ENCODE peak calls at places on chromosomes 6 and 20, in six cellular contexts. C is IMR-90, Q is neuronal stem cell, F is mesenchymal stem cell, O is H9, B is H1. N is an unnamed sample.

GRCh38 chr20:34061695-34062094 is 50.3 kb downstream of the EIF2S2 start:
- DNase-seq in F (no peak), Q (no peak), B (no peak), O (no peak), C (no peak), N (no peak)

GRCh38 chr6:41560440-41561192 is 14.4 kb downstream of the FOXP4 start:
- DNase-seq in C (no peak), Q (peak), F (peak), B (peak), O (peak), N (peak)

GRCh38 chr6:13396241-13396792 is 68.0 kb upstream of the TBC1D7 start:
- DNase-seq in Q (no peak), B (no peak), O (no peak), C (no peak), F (no peak), N (no peak)

GRCh38 chr20:13397300-13397724 is 176.2 kb downstream of the ISM1 start:
- DNase-seq in O (no peak), Q (no peak), C (peak), B (no peak), F (peak), N (no peak)

GRCh38 chr6:101961357-101961756 is 567.8 kb downstream of the GRIK2 start:
- DNase-seq in C (no peak), Q (no peak), F (no peak), O (no peak), B (no peak), N (no peak)

GRCh38 chr6:122620428-122620827 is 10.2 kb downstream of the PKIB start:
- DNase-seq in C (no peak), B (no peak), O (no peak), Q (no peak), F (no peak), N (no peak)

GRCh38 chr20:46202758-46203509 is 84.8 kb downstream of the CD40 start:
- DNase-seq in C (no peak), Q (no peak), O (no peak), B (no peak), F (no peak), N (no peak)

GRCh38 chr20:62337558-62338293 is 29.4 kb downstream of the LAMA5 start:
- DNase-seq in C (no peak), Q (no peak), B (no peak), F (no peak), O (no peak), N (no peak)

GRCh38 chr6:7215798-7216231 is 97.2 kb downstream of the SSR1 start:
- DNase-seq in B (no peak), O (no peak), F (no peak), C (no peak), Q (no peak), N (no peak)

GRCh38 chr6:170250451-170250850 is 40.4 kb downstream of the DLL1 start:
- DNase-seq in F (no peak), Q (no peak), O (no peak), B (no peak), C (no peak), N (no peak)

GRCh38 chr6:162217811-162218450 is 509.6 kb downstream of the PRKN start:
- DNase-seq in F (no peak), C (no peak), B (no peak), O (no peak), Q (no peak), N (no peak)

GRCh38 chr6:157219201-157220200 is 103.8 kb downstream of the TMEM242 start:
- DNase-seq in C (peak), Q (no peak), F (peak), O (peak), B (no peak), N (no peak)

GRCh38 chr20:61830956-61831355 is 234.7 kb downstream of the TAF4 start:
- DNase-seq in Q (no peak), O (no peak), F (no peak), C (no peak), B (no peak), N (no peak)

GRCh38 chr6:79874531-79875132 is 72.7 kb downstream of the ELOVL4 start:
- DNase-seq in Q (no peak), C (no peak), O (no peak), F (peak), B (no peak), N (peak)

GRCh38 chr6:169450097-169450496 is 196.5 kb upstream of the THBS2 start:
- DNase-seq in B (no peak), O (no peak), C (no peak), Q (no peak), F (no peak), N (peak)

GRCh38 chr6:2578729-2579128 is 172.0 kb downstream of the MYLK4 start:
- DNase-seq in C (peak), Q (no peak), F (no peak), O (no peak), B (no peak), N (peak)

GRCh38 chr6:30721198-30722024 is 1.3 kb downstream of the TUBB start:
- DNase-seq in B (peak), Q (peak), F (peak), C (peak), O (peak), N (peak)

GRCh38 chr6:66173587-66173986 is 466.6 kb upstream of the EYS start:
- DNase-seq in F (no peak), Q (no peak), O (no peak), B (no peak), C (no peak), N (no peak)

GRCh38 chr6:154229796-154230195 is 126.8 kb downstream of the IPCEF1 start:
- DNase-seq in C (no peak), B (no peak), F (no peak), Q (no peak), O (no peak), N (peak)

GRCh38 chr6:53335224-53335994 is 13.3 kb downstream of the ELOVL5 start:
- DNase-seq in Q (no peak), B (no peak), O (no peak), C (no peak), F (no peak), N (no peak)

GRCh38 chr20:46350201-46350985 is 42.1 kb upstream of the CDH22 start:
- DNase-seq in C (peak), O (peak), Q (peak), B (no peak), F (peak), N (no peak)

GRCh38 chr6:36243562-36244212 is 26.2 kb upstream of the PNPLA1 start:
- DNase-seq in C (no peak), O (no peak), Q (no peak), B (no peak), F (no peak), N (no peak)

GRCh38 chr6:110552076-110552475 is 75.7 kb upstream of the SLC22A16 start:
- DNase-seq in O (no peak), C (no peak), B (no peak), F (no peak), Q (no peak), N (no peak)

GRCh38 chr20:41897708-41898107 is 279.5 kb upstream of the CHD6 start:
- DNase-seq in C (no peak), Q (no peak), O (no peak), B (no peak), F (no peak), N (no peak)

GRCh38 chr20:61848851-61849250 is 216.8 kb downstream of the TAF4 start:
- DNase-seq in B (no peak), Q (no peak), C (no peak), F (no peak), O (no peak), N (no peak)

GRCh38 chr20:33669873-33670640 is 3.3 kb downstream of the ACTL10 start:
- DNase-seq in O (no peak), Q (no peak), C (no peak), B (no peak), F (no peak), N (no peak)

GRCh38 chr20:45343867-45344721 is 4.1 kb downstream of the SDC4 start:
- DNase-seq in F (peak), Q (no peak), O (peak), B (no peak), C (peak), N (peak)

GRCh38 chr6:6915813-6916547 is 191.8 kb upstream of the RREB1 start:
- DNase-seq in F (peak), B (no peak), O (no peak), Q (no peak), C (peak), N (peak)

GRCh38 chr6:14894105-14894504 is 351.8 kb upstream of the JARID2 start:
- DNase-seq in F (no peak), O (no peak), B (no peak), Q (no peak), C (no peak), N (no peak)

GRCh38 chr6:6003334-6004146 is 3.2 kb downstream of the NRN1 start:
- DNase-seq in B (peak), O (peak), F (no peak), Q (no peak), C (no peak), N (peak)

GRCh38 chr6:4615891-4616290 is 160.3 kb upstream of the CDYL start:
- DNase-seq in B (no peak), C (peak), O (no peak), Q (no peak), F (no peak), N (no peak)

DNA sequence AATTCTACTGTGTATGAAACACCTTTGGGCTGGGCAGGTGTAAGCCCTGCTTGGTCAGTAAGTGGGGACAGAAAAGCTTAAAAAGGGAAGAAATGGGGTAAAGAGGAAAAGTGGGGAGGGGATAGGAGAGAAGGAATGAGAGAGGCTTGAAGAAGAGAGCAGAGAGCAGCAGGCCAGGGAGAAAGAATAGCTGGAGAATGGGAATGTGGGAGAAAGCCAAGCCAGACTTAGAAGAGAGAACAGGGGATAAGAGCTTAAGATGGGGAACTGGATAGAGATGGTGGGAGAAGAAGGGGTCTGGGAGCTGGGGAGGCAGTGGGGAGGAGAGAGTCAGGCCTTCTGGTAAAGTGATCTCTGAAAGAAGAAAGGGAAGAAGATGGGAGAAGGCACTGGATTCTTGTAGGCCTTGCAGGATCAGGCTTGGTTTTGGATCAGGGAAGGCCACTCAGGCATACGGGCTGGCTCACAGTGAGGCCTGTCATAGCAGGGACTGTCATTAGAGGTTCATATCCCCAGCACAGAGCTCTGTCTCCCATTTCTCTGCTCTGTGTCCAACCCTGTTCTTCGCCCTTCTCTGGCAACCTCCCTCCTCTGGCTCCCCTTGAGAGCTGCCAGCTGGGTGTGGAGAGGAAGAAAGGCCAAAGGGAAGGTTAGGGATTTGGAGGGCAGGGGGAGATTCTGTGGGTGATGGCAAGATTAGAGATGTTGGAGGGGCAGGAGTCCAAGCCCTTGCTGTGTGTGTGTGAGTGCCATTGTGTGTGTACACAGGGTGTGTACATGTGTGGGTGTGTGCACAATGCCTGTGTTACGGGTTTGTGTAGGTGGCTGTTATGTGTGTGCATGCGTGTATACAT is 9.3 kb downstream of the SYNGAP1 start:
- DNase-seq in B (no peak), Q (no peak), O (no peak), F (no peak), C (no peak), N (no peak)
- H3K23ac ChIP-seq in B (no peak), Q (no peak), O (no peak), F (no peak), C (peak), N (peak)

GRCh38 chr6:138774370-138774769 is 801 bp downstream of the CCDC28A start:
- DNase-seq in C (no peak), F (no peak), Q (no peak), O (no peak), B (no peak), N (no peak)
- H4K8ac ChIP-seq in C (peak), F (no peak), Q (no peak), O (no peak), B (no peak), N (no peak)

DNA sequence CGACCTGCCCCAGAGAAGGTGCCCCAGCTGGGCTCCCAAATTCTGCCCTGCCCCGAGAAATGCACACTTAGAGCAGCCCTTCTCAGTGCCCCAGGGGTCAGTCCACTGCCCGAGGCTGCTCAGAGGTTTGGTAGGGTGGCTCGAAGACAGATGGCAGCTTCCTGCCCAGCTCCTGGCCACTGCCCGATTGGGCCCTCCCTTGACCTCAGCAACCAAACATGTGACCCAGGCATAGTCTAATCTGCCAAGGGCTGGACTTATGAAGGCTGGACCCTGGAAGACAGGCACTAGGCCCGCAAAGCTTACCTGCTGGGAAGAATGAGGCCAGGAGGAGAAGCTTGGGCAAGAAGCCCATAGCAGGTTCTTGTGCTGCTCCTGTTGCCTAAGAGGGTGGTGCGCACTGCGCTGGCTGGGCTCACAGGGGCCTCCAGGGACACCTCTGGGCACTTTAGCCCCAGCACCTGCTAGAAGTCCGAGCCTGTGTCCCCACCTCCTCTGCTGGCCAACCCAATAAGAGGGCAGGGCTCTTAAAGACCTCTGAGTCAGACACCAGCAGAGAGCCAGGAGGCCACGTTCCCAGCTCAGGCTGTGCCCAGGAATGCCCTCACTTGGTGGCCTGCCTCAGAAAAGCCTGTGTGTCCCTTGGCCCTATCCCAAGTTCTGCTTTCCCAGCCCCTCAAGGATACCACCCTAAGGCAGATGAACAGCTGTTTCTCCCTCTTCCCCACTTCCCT is 5.5 kb downstream of the SIGLEC1 start:
- DNase-seq in C (peak), O (peak), F (peak), Q (no peak), B (no peak), N (peak)
- H4K91ac ChIP-seq in C (no peak), O (no peak), F (no peak), Q (no peak), B (no peak), N (no peak)

GRCh38 chr6:45424628-45424955 is 46.9 kb upstream of the SUPT3H start:
- DNase-seq in C (no peak), F (no peak), Q (no peak), B (no peak), O (no peak), N (no peak)
- H3K23ac ChIP-seq in C (peak), F (no peak), Q (no peak), B (no peak), O (no peak), N (no peak)

GRCh38 chr6:69386431-69386830 is 410.4 kb downstream of the LMBRD1 start:
- DNase-seq in C (no peak), F (no peak), B (no peak), Q (no peak), O (no peak), N (no peak)
- H4K8ac ChIP-seq in C (no peak), F (no peak), B (no peak), Q (no peak), O (no peak), N (no peak)

DNA sequence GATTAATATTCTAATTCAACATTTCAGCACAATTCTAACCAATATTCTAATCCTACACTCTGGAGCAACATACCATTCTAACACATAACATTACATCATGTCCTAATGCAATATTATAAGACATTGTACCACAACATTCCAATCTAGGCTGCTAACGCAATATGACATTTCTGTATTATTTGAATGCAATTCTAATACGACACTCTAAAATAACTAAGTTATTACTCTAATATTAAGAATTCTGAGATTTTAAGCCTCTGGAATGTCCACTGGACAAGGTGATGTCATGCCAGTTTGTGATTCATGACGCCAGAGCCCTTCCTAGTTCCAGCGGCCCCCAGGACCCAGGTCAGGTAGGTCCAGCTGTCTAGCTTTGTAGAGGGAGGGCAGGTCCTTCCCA is 69.7 kb upstream of the SIRPA start:
- DNase-seq in C (peak), O (no peak), Q (no peak), B (no peak), F (no peak), N (peak)
- H4K91ac ChIP-seq in C (peak), O (no peak), Q (no peak), B (no peak), F (no peak), N (peak)

GRCh38 chr6:105779113-105779512 is 307.0 kb upstream of the PRDM1 start:
- DNase-seq in O (no peak), C (no peak), B (no peak), F (no peak), Q (no peak), N (no peak)

GRCh38 chr6:105783333-105783945 is 302.7 kb upstream of the PRDM1 start:
- DNase-seq in Q (no peak), F (no peak), B (no peak), C (no peak), O (no peak), N (no peak)

GRCh38 chr6:105781248-105781647 is 304.9 kb upstream of the PRDM1 start:
- DNase-seq in B (no peak), O (no peak), Q (no peak), C (no peak), F (no peak), N (peak)

GRCh38 chr6:105781905-105782304 is 304.2 kb upstream of the PRDM1 start:
- DNase-seq in C (no peak), B (no peak), Q (no peak), F (no peak), O (no peak), N (no peak)

DNA sequence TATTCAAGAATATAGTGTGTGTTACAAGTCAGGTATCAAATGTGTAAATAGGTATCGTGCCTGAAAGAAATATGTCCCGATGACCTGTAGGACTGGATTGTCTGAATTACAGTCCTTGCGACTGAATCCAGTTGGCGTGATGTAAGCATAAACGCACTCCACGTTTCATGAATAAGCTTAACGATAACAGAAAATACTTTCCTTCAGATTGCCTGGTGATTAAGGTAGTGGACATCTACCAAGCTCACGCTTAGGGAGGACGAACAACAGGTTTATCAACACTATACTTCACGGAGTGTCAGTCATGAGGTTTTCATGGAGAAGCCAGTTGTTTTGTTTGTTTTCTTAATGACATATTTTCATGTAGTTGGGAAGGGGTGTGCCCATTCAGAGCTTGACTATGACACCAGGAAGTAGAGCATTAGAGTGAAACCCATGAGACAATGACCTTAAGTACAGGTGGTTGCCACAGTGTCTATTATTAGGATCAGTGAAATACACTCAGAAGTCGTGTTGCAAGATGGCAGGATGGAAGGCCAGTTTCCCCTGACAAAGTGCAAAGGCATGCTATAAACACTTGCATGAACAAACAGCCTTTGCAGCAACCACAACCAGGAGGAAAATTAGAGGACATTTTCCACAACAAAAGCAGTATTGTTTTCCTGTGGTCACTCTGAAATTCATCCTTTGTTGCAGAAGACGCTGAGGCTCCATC is 305.8 kb upstream of the PRDM1 start:
- DNase-seq in C (peak), F (peak), B (no peak), Q (no peak), O (no peak), N (peak)
- H3K23ac ChIP-seq in C (no peak), F (no peak), B (no peak), Q (no peak), O (no peak), N (no peak)

DNA sequence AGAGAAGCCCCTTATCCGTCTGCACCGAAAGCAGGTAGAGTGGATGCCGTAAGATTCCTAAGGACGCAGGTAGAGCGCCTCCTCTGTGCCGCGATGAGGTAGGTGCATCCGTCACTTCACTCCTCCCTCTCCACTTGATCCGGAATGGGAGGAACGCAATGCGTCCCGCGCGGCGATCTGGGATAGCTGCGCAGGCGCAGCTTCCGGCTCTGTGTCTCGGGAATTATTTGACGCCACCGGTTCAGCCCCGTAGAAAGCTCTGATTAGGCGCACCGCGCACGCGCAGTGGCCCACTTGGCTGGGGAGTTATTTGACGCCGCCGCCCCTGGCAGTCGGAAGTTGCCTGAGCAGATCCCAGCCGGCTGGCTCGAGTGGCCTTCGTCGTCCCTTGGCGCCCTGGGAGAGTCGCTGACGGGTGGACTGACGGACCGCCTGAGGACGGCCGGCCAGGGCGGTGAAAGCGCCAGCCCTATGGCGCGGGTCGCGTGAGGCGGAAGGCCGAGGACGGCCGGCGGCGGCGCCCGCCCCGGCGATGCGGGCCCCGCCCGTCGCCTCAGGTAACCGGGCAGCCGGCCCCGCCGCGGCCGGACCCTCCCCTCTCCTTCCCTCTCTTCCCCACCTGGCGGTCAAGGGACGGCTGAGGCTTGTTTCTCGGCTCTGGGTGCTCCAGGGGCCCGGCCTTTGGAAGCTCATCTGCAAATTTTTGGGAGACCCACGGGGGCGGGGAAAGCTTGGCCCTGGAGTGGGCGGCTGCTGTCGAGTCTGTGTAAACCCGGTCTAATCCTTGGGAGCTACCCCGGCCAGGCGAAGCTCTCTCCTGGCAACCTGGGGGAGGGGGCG is at the start of gene RALGAPB:
- DNase-seq in F (peak), B (peak), Q (peak), C (peak), O (peak), N (peak)
- H4K8ac ChIP-seq in F (peak), B (peak), Q (no peak), C (peak), O (no peak), N (peak)

GRCh38 chr20:40676870-40677269 is 12.2 kb downstream of the MAFB start:
- DNase-seq in F (no peak), Q (no peak), O (no peak), B (no peak), C (no peak), N (no peak)
- H4K91ac ChIP-seq in F (no peak), Q (no peak), O (no peak), B (no peak), C (no peak), N (no peak)